ENCODE peak calls at places on chromosomes 12 and 14, in six cellular contexts. P, M, B, C, I and Q are unnamed samples.

GRCh38 chr12:14431990-14432389 is 66.5 kb downstream of the ATF7IP start:
- DNase-seq in C (no peak), P (no peak), M (no peak), I (no peak), B (no peak), Q (no peak)

GRCh38 chr14:93984987-93985410 is 8.6 kb upstream of the ASB2 start:
- DNase-seq in I (peak; percentile 36), C (peak; percentile 95), B (no peak), P (peak; percentile 27), M (peak; percentile 46), Q (peak; percentile 80)

GRCh38 chr14:69784942-69785341 is 12.1 kb downstream of the SLC10A1 start:
- DNase-seq in I (no peak), C (no peak), P (no peak), B (no peak), M (no peak), Q (no peak)

GRCh38 chr14:51962678-51963077 is 26.7 kb upstream of the RTRAF start:
- DNase-seq in P (no peak), M (no peak), I (no peak), B (no peak), C (peak; percentile 21), Q (no peak)

GRCh38 chr12:89225401-89225800 is 126.9 kb downstream of the DUSP6 start:
- DNase-seq in I (peak; percentile 26), C (peak; percentile 57), P (peak; percentile 46), B (no peak), M (no peak), Q (peak; percentile 58)

GRCh38 chr14:23066368-23066767 is 9.0 kb upstream of the CDH24 start:
- DNase-seq in B (no peak), I (no peak), C (no peak), M (no peak), P (no peak), Q (no peak)

GRCh38 chr12:96289067-96289466 is 94.9 kb downstream of the ELK3 start:
- DNase-seq in P (no peak), C (no peak), M (no peak), B (no peak), I (no peak), Q (no peak)

GRCh38 chr12:100058482-100059029 is 73.8 kb upstream of the ANKS1B start:
- DNase-seq in I (peak; percentile 66), C (peak; percentile 91), B (no peak), M (no peak), P (no peak), Q (peak; percentile 97)

GRCh38 chr12:5047094-5047493 is 3.4 kb downstream of the KCNA5 start:
- DNase-seq in P (no peak), B (no peak), I (no peak), M (no peak), C (no peak), Q (no peak)

GRCh38 chr12:68482660-68483059 is 128.0 kb upstream of the RAP1B start:
- DNase-seq in C (no peak), P (no peak), M (no peak), B (no peak), I (no peak), Q (no peak)

GRCh38 chr12:62588916-62589315 is 122.3 kb downstream of the MON2 start:
- DNase-seq in M (no peak), P (no peak), I (no peak), C (no peak), B (no peak), Q (peak; percentile 55)

GRCh38 chr12:10227648-10228047 is 15.0 kb downstream of the GABARAPL1 start:
- DNase-seq in B (no peak), P (no peak), C (no peak), M (no peak), I (no peak), Q (no peak)

GRCh38 chr14:68141531-68142088 is 322.0 kb downstream of the RAD51B start:
- DNase-seq in M (no peak), C (peak; percentile 27), B (no peak), P (no peak), I (no peak), Q (peak; percentile 20)

GRCh38 chr14:75501080-75501479 is 21.2 kb upstream of the BATF start:
- DNase-seq in C (no peak), P (no peak), M (no peak), B (no peak), I (no peak), Q (no peak)

GRCh38 chr12:32290411-32290810 is 108.9 kb upstream of the FGD4 start:
- DNase-seq in P (no peak), C (peak; percentile 34), B (no peak), I (no peak), M (no peak), Q (peak; percentile 50)

GRCh38 chr12:57187222-57188089 is 29.1 kb upstream of the NXPH4 start:
- DNase-seq in I (no peak), P (no peak), B (no peak), M (no peak), C (no peak), Q (no peak)

GRCh38 chr14:90491221-90491867 is 94.5 kb downstream of the CALM1 start:
- DNase-seq in I (peak; percentile 41), C (peak; percentile 44), B (no peak), P (no peak), M (no peak), Q (peak; percentile 36)

GRCh38 chr12:49866859-49867579 is 24.1 kb upstream of the BCDIN3D start:
- DNase-seq in P (peak; percentile 85), M (peak; percentile 87), C (peak; percentile 40), I (no peak), B (peak; percentile 67), Q (peak; percentile 30)

GRCh38 chr12:64236549-64236948 is 14.5 kb upstream of the KICS2 start:
- DNase-seq in B (no peak), I (no peak), P (no peak), M (no peak), C (peak; percentile 26), Q (no peak)

GRCh38 chr12:46664771-46665287 is 161.0 kb downstream of the SLC38A4 start:
- DNase-seq in C (peak; percentile 84), B (no peak), P (no peak), I (peak; percentile 81), M (no peak), Q (peak; percentile 87)

GRCh38 chr12:19643635-19644034 is 204.3 kb downstream of the AEBP2 start:
- DNase-seq in M (no peak), I (peak; percentile 25), P (no peak), C (peak; percentile 58), B (no peak), Q (peak; percentile 50)

GRCh38 chr12:71216725-71217579 is 59.2 kb upstream of the TSPAN8 start:
- DNase-seq in I (no peak), M (no peak), P (no peak), B (no peak), C (peak; percentile 15), Q (no peak)

GRCh38 chr12:112025808-112026375 is 12.7 kb downstream of the ERP29 start:
- DNase-seq in P (no peak), I (no peak), C (no peak), B (no peak), M (no peak), Q (no peak)

GRCh38 chr14:101735453-101735852 is 26.1 kb upstream of the PPP2R5C start:
- DNase-seq in M (no peak), B (no peak), I (no peak), C (no peak), P (no peak), Q (no peak)

GRCh38 chr14:91060472-91061308 is at the start of gene RPS6KA5:
- DNase-seq in P (peak; percentile 100), C (peak; percentile 100), B (peak; percentile 95), M (peak; percentile 100), I (peak; percentile 100), Q (peak; percentile 100)

GRCh38 chr12:104957388-104958008 is 592 bp downstream of the SLC41A2 start:
- DNase-seq in C (no peak), I (no peak), P (no peak), M (no peak), B (no peak), Q (no peak)

GRCh38 chr12:104960464-104960863 is 2.4 kb upstream of the SLC41A2 start:
- DNase-seq in I (no peak), C (no peak), P (no peak), M (no peak), B (no peak), Q (no peak)

GRCh38 chr12:104956870-104957301 is 1.2 kb downstream of the SLC41A2 start:
- DNase-seq in I (no peak), P (no peak), B (no peak), C (no peak), M (no peak), Q (no peak)

GRCh38 chr12:104958946-104959841 is 1.1 kb upstream of the SLC41A2 start:
- DNase-seq in P (no peak), B (no peak), I (no peak), C (peak; percentile 60), M (peak; percentile 10), Q (peak; percentile 27)

GRCh38 chr12:104958009-104958945 is at the start of gene SLC41A2:
- DNase-seq in M (peak; percentile 84), B (peak; percentile 90), C (peak; percentile 89), I (peak; percentile 75), P (peak; percentile 89), Q (peak; percentile 92)
- TF ChIP-seq CTCF in M (no peak), B (no peak), C (no peak), I (no peak), P (peak; percentile 10), Q (peak; percentile 37)

DNA sequence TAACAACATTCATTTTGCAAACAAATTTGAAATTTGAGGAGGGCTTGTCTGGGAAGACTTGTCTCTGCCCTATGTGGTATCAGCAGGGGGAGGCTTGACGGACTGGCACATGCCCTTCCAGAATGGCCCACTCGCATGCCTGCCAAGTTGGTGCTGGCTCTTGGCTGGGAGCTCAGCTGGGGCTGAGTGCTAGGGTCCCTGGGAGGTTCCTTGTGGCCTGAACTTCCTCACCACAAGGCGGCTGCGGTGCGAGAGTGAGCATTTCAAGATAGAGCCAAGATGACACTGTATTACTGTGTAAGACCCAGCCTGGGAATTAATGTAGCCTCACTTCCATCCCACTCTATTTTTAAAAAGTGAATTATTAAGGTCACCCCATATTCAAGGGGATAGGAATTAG is 271.6 kb upstream of the PLEKHG7 start:
- DNase-seq in P (no peak), I (no peak), M (no peak), B (peak; percentile 27), C (no peak), Q (no peak)
- TF ChIP-seq CTCF in P (no peak), I (no peak), M (no peak), B (no peak), C (no peak), Q (no peak)

GRCh38 chr12:33437598-33437997 is 2.0 kb downstream of the SYT10 start:
- DNase-seq in C (no peak), B (no peak), M (no peak), I (no peak), P (no peak), Q (no peak)

GRCh38 chr12:33440477-33440876 is 858 bp upstream of the SYT10 start:
- DNase-seq in B (no peak), M (no peak), C (no peak), I (no peak), P (no peak), Q (no peak)

GRCh38 chr12:33439587-33440011 is at the start of gene SYT10:
- DNase-seq in C (no peak), I (no peak), B (no peak), P (no peak), M (peak; percentile 74), Q (no peak)

GRCh38 chr12:33438025-33438772 is 1.4 kb downstream of the SYT10 start:
- DNase-seq in M (no peak), B (no peak), I (no peak), C (no peak), P (no peak), Q (no peak)

GRCh38 chr12:33438890-33439586 is 581 bp downstream of the SYT10 start:
- DNase-seq in I (peak; percentile 0), P (no peak), M (peak; percentile 62), C (peak; percentile 1), B (no peak), Q (no peak)
- TF ChIP-seq CTCF in I (no peak), P (no peak), M (no peak), C (no peak), B (no peak), Q (no peak)

GRCh38 chr12:11228268-11228879 is 41.1 kb downstream of the PRB3 start:
- DNase-seq in B (no peak), M (peak; percentile 65), C (peak; percentile 31), I (peak; percentile 11), P (no peak), Q (peak; percentile 19)
- TF ChIP-seq CTCF in B (no peak), M (peak; percentile 72), C (peak; percentile 65), I (peak; percentile 79), P (peak; percentile 46), Q (peak; percentile 75)